ENCODE peak calls at places on chromosomes 16 and 17, in six cellular contexts. B is mammary epithelial cell, V is PC-3, K is lung, S is neural progenitor cell, J is GM12878. M is an unnamed sample.

GRCh38 chr17:60231691-60232090 is 81.9 kb downstream of the CA4 start:
- DNase-seq in S (peak), B (peak), J (no peak), V (no peak), K (no peak), M (peak)

GRCh38 chr17:8629371-8630226 is 926 bp downstream of the MYH10 start:
- DNase-seq in V (no peak), J (no peak), K (no peak), B (peak), S (peak), M (no peak)

GRCh38 chr17:50668838-50669581 is 34.3 kb downstream of the ABCC3 start:
- DNase-seq in S (no peak), J (no peak), K (no peak), V (no peak), B (no peak), M (no peak)

GRCh38 chr17:58156839-58157803 is 8.9 kb downstream of the OR4D1 start:
- DNase-seq in K (no peak), J (no peak), B (peak), S (peak), V (no peak), M (no peak)

GRCh38 chr17:74635418-74635817 is 11.9 kb upstream of the CD300E start:
- DNase-seq in K (no peak), J (peak), V (no peak), B (no peak), S (peak), M (no peak)

GRCh38 chr16:70687172-70687531 is 1.3 kb upstream of the MTSS2 start:
- DNase-seq in V (no peak), B (no peak), S (no peak), J (no peak), K (no peak), M (no peak)

GRCh38 chr17:82269882-82270500 is 3.5 kb downstream of the CSNK1D start:
- DNase-seq in J (no peak), V (no peak), S (no peak), B (no peak), K (no peak), M (no peak)

GRCh38 chr16:63422633-63423032 is 1386.4 kb upstream of the CDH8 start:
- DNase-seq in B (no peak), J (no peak), S (no peak), K (no peak), V (no peak), M (no peak)

GRCh38 chr17:30530346-30531025 is 53.3 kb downstream of the GOSR1 start:
- DNase-seq in K (no peak), J (no peak), S (no peak), V (no peak), B (no peak), M (peak)

GRCh38 chr17:5126719-5127488 is 11.1 kb downstream of the USP6 start:
- DNase-seq in J (no peak), V (no peak), S (no peak), K (peak), B (no peak), M (no peak)

GRCh38 chr16:66262253-66263167 is 104.0 kb upstream of the CDH5 start:
- DNase-seq in B (no peak), K (no peak), J (no peak), V (no peak), S (no peak), M (no peak)

GRCh38 chr17:77425791-77426641 is 285.2 kb downstream of the SEC14L1 start:
- DNase-seq in V (peak), J (no peak), S (peak), B (peak), K (no peak), M (no peak)

GRCh38 chr17:29177871-29178749 is 2.1 kb downstream of the MYO18A start:
- DNase-seq in V (peak), B (peak), J (no peak), S (no peak), K (no peak), M (no peak)

GRCh38 chr17:38898812-38899348 is 26.5 kb upstream of the LASP1NB start:
- DNase-seq in V (peak), J (peak), S (no peak), K (peak), B (no peak), M (no peak)

GRCh38 chr16:87233928-87234327 is 83.3 kb downstream of the C16orf95 start:
- DNase-seq in V (no peak), K (no peak), B (no peak), J (no peak), S (peak), M (no peak)
- TF ChIP-seq CTCF in V (peak), K (no peak), B (no peak), J (no peak), S (peak), M (peak)

GRCh38 chr17:2106308-2106707 is 51.4 kb downstream of the HIC1 start:
- DNase-seq in K (no peak), J (no peak), B (no peak), S (no peak), V (no peak), M (no peak)
- H3K27ac ChIP-seq in K (peak), J (peak), B (no peak), S (no peak), V (no peak), M (no peak)

GRCh38 chr17:11610999-11611566 is 12.8 kb downstream of the DNAH9 start:
- DNase-seq in K (no peak), B (no peak), S (no peak), V (no peak), J (no peak), M (no peak)

GRCh38 chr17:11612956-11613355 is 14.7 kb downstream of the DNAH9 start:
- DNase-seq in V (no peak), B (no peak), J (no peak), S (no peak), K (no peak), M (no peak)

DNA sequence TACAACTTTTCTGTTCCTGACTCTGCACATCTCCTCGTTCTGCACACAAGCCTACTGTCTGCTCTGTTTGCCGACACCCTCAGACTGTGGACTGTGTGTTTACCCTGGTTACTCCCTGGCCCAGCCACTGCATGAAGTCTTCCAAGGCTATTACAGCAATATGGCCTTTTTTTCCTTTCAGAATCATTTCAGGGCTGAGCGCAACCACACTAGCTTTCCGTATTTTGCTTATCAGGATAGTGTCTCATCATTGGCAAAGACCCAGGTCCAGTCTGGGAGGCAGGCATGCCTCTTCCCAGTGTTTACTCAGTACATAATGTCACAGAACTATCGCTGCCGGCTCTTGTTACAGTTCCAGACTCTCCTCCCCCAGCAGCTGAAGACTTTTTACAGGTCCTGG is 10.1 kb downstream of the DNAH9 start:
- DNase-seq in V (peak), B (no peak), J (no peak), K (peak), S (no peak), M (no peak)
- TF ChIP-seq CTCF in V (no peak), B (no peak), J (no peak), K (no peak), S (no peak), M (no peak)

DNA sequence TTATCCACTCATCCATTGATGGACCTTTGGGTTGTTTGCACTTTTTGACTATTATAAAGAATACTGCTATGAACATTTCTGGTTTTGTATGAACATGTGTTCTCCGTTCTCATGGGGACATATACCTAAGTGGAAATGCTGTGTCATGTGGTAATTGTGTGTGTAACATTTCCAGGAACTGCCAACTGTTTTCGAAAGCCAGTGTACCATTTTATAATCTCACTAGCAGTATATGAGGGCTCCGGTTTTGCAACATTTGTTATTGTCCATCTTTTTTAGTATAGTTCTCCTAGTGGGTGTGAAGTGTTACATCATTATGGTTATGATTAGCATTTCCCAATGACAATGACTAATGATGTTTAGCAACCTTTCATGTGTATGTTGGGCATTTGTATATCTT is 5.1 kb upstream of the TRIM25 start:
- DNase-seq in V (no peak), B (peak), J (no peak), K (no peak), S (no peak), M (no peak)
- H3K27ac ChIP-seq in V (no peak), B (no peak), J (no peak), K (no peak), S (no peak), M (no peak)